ENCODE peak calls at places on chromosome 1, in four cellular contexts. Z, H, N and T are unnamed samples.

GRCh38 chr1:62407398-62408009 is 29.3 kb upstream of the USP1 start:
- DNase-seq in Z (no peak), H (no peak), N (peak), T (no peak)

GRCh38 chr1:24386241-24386640 is 27.3 kb downstream of the STPG1 start:
- DNase-seq in Z (no peak), H (no peak), N (no peak), T (no peak)

GRCh38 chr1:118298397-118298796 is 113.4 kb upstream of the SPAG17 start:
- DNase-seq in Z (no peak), H (no peak), N (no peak), T (no peak)

GRCh38 chr1:227944066-227944930 is 3.4 kb downstream of the WNT9A start:
- DNase-seq in Z (no peak), H (no peak), N (no peak), T (no peak)

GRCh38 chr1:15667362-15667761 is 16.8 kb upstream of the PLEKHM2 start:
- DNase-seq in Z (no peak), H (no peak), N (no peak), T (no peak)

GRCh38 chr1:155976913-155977606 is 1.3 kb downstream of the ARHGEF2 start:
- DNase-seq in Z (no peak), H (no peak), N (no peak), T (peak)

GRCh38 chr1:229943148-229943714 is 123.8 kb upstream of the GALNT2 start:
- DNase-seq in Z (no peak), H (no peak), N (no peak), T (no peak)

GRCh38 chr1:182388392-182389134 is 3.0 kb downstream of the GLUL start:
- DNase-seq in Z (no peak), H (no peak), N (no peak), T (no peak)

GRCh38 chr1:109793089-109793485 is 29.4 kb upstream of the EPS8L3 start:
- DNase-seq in Z (no peak), H (no peak), N (no peak), T (no peak)

GRCh38 chr1:91727763-91728162 is 158.2 kb downstream of the TGFBR3 start:
- DNase-seq in Z (no peak), H (no peak), N (no peak), T (no peak)

GRCh38 chr1:116826818-116827606 is 72.8 kb downstream of the CD2 start:
- DNase-seq in Z (peak), H (peak), N (peak), T (peak)

GRCh38 chr1:178412400-178412770 is 84.4 kb downstream of the CLEC20A start:
- DNase-seq in Z (no peak), H (no peak), N (no peak), T (no peak)

GRCh38 chr1:237677979-237678378 is 212.7 kb downstream of the ZP4 start:
- DNase-seq in Z (no peak), H (no peak), N (no peak), T (no peak)

GRCh38 chr1:155834296-155834926 is 22.6 kb downstream of the GON4L start:
- DNase-seq in Z (no peak), H (no peak), N (peak), T (no peak)

GRCh38 chr1:222911866-222912265 is 97.0 kb downstream of the DISP1 start:
- DNase-seq in Z (no peak), H (no peak), N (no peak), T (no peak)

GRCh38 chr1:203644191-203644590 is 17.6 kb downstream of the ATP2B4 start:
- DNase-seq in Z (no peak), H (no peak), N (no peak), T (no peak)

GRCh38 chr1:108537976-108538375 is 21.9 kb upstream of the EEIG2 start:
- DNase-seq in Z (no peak), H (no peak), N (no peak), T (no peak)

GRCh38 chr1:233725423-233725822 is 111.5 kb downstream of the KCNK1 start:
- DNase-seq in Z (no peak), H (no peak), N (no peak), T (no peak)

GRCh38 chr1:167171286-167171929 is 49.3 kb upstream of the POU2F1 start:
- DNase-seq in Z (no peak), H (no peak), N (no peak), T (no peak)

GRCh38 chr1:193143285-193143684 is 21.5 kb downstream of the CDC73 start:
- DNase-seq in Z (no peak), H (no peak), N (no peak), T (no peak)

GRCh38 chr1:156692409-156692957 is 12.9 kb downstream of the CRABP2 start:
- DNase-seq in Z (no peak), H (no peak), N (peak), T (no peak)

GRCh38 chr1:110746644-110747259 is 72.0 kb upstream of the KCNA3 start:
- DNase-seq in Z (no peak), H (no peak), N (peak), T (peak)

GRCh38 chr1:226629210-226629895 is 80.8 kb downstream of the STUM start:
- DNase-seq in Z (no peak), H (no peak), N (no peak), T (no peak)

GRCh38 chr1:116666747-116667576 is 571 bp downstream of the IGSF3 start:
- DNase-seq in Z (peak), H (no peak), N (no peak), T (no peak)

GRCh38 chr1:41305576-41306365 is 55.5 kb upstream of the FOXO6 start:
- DNase-seq in Z (no peak), H (no peak), N (no peak), T (no peak)

GRCh38 chr1:229363723-229364122 is 20.9 kb upstream of the CCSAP start:
- DNase-seq in Z (no peak), H (no peak), N (no peak), T (no peak)

GRCh38 chr1:217079579-217079978 is 356.4 kb upstream of the ESRRG start:
- DNase-seq in Z (no peak), H (no peak), N (no peak), T (no peak)

GRCh38 chr1:8847990-8848389 is 30.5 kb downstream of the ENO1 start:
- DNase-seq in Z (no peak), H (no peak), N (no peak), T (no peak)

GRCh38 chr1:160437432-160438319 is 37.3 kb downstream of the VANGL2 start:
- DNase-seq in Z (no peak), H (peak), N (no peak), T (no peak)

GRCh38 chr1:235919797-235920475 is 53.2 kb upstream of the LYST start:
- DNase-seq in Z (no peak), H (no peak), N (no peak), T (no peak)

GRCh38 chr1:235919127-235919796 is 52.6 kb upstream of the LYST start:
- DNase-seq in Z (no peak), H (no peak), N (no peak), T (no peak)

GRCh38 chr1:235918481-235918880 is 51.8 kb upstream of the LYST start:
- DNase-seq in Z (no peak), H (no peak), N (no peak), T (no peak)

GRCh38 chr1:235918032-235918431 is 51.3 kb upstream of the LYST start:
- DNase-seq in Z (no peak), H (no peak), N (no peak), T (no peak)

DNA sequence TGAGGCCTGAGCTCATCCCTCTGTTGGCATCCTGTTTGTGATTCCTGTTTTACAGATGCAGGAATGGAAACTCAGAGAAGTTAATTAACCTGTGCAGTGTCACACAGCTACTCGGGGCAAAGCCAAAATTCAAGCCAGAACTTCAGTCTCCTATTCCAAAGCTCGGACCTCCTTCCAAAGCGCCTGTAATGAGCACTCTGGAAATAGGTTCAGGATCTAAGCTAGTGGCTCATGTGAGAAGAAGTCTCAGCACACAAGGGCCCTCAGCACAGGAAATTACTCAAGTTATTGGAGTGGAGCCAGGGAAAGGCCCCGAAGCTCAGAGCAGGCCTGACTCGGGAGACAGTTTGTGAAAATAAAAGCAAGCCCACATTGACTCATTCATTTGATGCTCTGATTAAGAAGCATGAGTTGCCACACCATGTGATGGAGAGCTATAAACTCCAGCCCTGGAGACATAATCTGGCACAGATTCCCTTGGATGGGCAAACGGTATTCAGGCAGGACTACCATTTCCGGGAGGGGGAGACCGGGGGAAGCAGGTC is 50.6 kb upstream of the LYST start:
- DNase-seq in Z (peak), H (peak), N (no peak), T (peak)
- TF ChIP-seq POLR2AphosphoS5 in Z (no peak), H (no peak), N (no peak), T (peak)

GRCh38 chr1:38327559-38327973 is 281.0 kb upstream of the POU3F1 start:
- DNase-seq in Z (no peak), H (no peak), N (no peak), T (no peak)
- TF ChIP-seq SPI1 in Z (no peak), H (no peak), N (no peak), T (no peak)

GRCh38 chr1:169509354-169509753 is 23.6 kb upstream of the SLC19A2 start:
- DNase-seq in Z (no peak), H (no peak), N (no peak), T (no peak)
- TF ChIP-seq POLR2AphosphoS5 in Z (no peak), H (no peak), N (no peak), T (no peak)

DNA sequence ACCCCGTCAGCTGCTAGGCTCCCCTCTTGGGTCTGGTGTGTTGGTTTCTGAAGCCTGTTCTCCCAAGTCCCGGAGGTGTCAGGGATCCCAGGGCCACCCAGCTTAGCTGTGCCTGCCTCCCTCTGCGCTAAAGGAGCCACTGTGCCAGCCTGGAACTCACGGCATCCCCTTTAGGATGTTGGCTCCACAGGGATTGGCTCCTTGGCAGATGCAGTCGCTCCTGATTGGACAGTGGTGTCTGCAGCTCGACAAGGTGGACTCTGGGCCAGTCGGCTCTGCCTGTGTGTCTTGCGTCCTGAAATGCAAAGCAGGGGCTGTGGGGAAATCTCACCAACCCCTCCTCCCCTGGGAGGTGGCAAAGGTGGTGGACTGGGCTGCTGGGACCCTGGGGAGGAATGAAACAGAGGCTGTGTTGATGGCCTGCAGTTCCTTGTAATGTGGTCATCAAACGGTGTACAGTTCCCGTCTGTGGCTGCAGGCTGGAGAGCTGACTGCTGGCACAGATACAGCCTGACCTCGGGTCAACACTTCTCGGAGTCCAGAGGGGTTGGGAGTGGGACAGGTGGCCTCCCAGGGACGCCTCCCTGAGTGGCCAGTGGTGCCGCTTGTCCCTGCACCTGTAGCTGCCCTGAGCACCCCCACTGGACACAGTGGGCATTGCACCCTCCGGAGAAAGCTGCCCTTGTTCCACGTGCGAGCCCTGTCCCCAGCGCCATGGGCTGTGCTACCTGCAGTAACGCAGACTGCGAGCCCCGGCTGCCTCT is 11.5 kb upstream of the KCNAB2 start:
- DNase-seq in Z (peak), H (no peak), N (peak), T (peak)
- TF ChIP-seq SPI1 in Z (no peak), H (no peak), N (no peak), T (no peak)

GRCh38 chr1:245561659-245562234 is 407.0 kb downstream of the KIF26B start:
- DNase-seq in Z (no peak), H (no peak), N (no peak), T (no peak)

GRCh38 chr1:245572709-245573108 is 417.9 kb downstream of the KIF26B start:
- DNase-seq in Z (no peak), H (no peak), N (no peak), T (no peak)

GRCh38 chr1:245571872-245572294 is 417.1 kb downstream of the KIF26B start:
- DNase-seq in Z (no peak), H (no peak), N (no peak), T (no peak)

DNA sequence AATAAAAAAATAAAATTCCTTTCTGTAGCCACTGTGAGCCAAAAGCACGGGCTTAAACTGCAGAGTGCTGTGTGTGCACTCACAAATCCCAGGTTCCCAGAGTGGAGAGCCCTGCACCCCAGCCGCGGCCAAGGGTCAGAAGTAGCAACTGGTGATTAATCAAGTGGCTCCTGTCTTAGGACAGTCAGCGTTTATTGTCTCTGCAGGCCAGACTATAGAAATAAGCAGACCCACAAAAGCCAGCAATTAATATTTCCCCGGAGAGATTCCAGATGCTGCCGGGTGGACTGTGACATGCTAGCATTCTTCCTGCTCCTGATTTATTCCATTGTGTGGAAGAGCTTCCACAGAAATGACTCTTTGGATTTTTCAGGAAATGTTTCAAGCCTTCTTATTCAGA is 412.2 kb downstream of the KIF26B start:
- DNase-seq in Z (no peak), H (no peak), N (no peak), T (no peak)
- TF ChIP-seq POLR2AphosphoS5 in Z (no peak), H (no peak), N (no peak), T (no peak)

GRCh38 chr1:32753532-32754281 is 51.1 kb upstream of the SYNC start:
- DNase-seq in Z (peak), H (no peak), N (peak), T (no peak)
- TF ChIP-seq SPI1 in Z (no peak), H (no peak), N (peak), T (no peak)